ENCODE peak calls at places on chromosome 11, in six cellular contexts. F is transverse colon, H is prostate gland, Z is HCT116, P is tibial artery, O is neural progenitor cell. U is an unnamed sample.

GRCh38 chr11:15406952-15407351 is 292.2 kb downstream of the INSC start:
- DNase-seq in F (no peak), H (no peak), Z (no peak), P (no peak), O (no peak), U (no peak)

GRCh38 chr11:125476721-125477120 is 19.3 kb downstream of the FEZ1 start:
- DNase-seq in F (no peak), H (no peak), Z (no peak), P (no peak), O (no peak), U (no peak)

GRCh38 chr11:16924826-16925494 is 89.3 kb downstream of the PLEKHA7 start:
- DNase-seq in F (peak; percentile 89), H (peak; percentile 79), Z (peak; percentile 78), P (peak; percentile 67), O (peak; percentile 72), U (peak; percentile 89)

GRCh38 chr11:76652989-76653673 is 17.4 kb downstream of the LRRC32 start:
- DNase-seq in F (no peak), H (no peak), Z (no peak), P (peak; percentile 68), O (no peak), U (peak; percentile 27)

GRCh38 chr11:40514124-40514523 is 945.3 kb downstream of the LRRC4C start:
- DNase-seq in F (no peak), H (no peak), Z (no peak), P (no peak), O (no peak), U (no peak)

GRCh38 chr11:134901955-134902707 is 490.1 kb upstream of the B3GAT1 start:
- DNase-seq in F (no peak), H (no peak), Z (no peak), P (no peak), O (no peak), U (no peak)

GRCh38 chr11:10655931-10656576 is 37.5 kb downstream of the IRAG1 start:
- DNase-seq in F (no peak), H (no peak), Z (no peak), P (no peak), O (no peak), U (no peak)

GRCh38 chr11:46304605-46305004 is 27.1 kb downstream of the CREB3L1 start:
- DNase-seq in F (no peak), H (no peak), Z (no peak), P (no peak), O (no peak), U (no peak)

GRCh38 chr11:7520981-7521487 is 7.2 kb downstream of the PPFIBP2 start:
- DNase-seq in F (no peak), H (no peak), Z (no peak), P (no peak), O (no peak), U (peak; percentile 26)

GRCh38 chr11:27532652-27533325 is 26.2 kb upstream of the LIN7C start:
- DNase-seq in F (no peak), H (no peak), Z (no peak), P (no peak), O (no peak), U (no peak)

GRCh38 chr11:120740424-120740823 is 228.9 kb downstream of the GRIK4 start:
- DNase-seq in F (no peak), H (no peak), Z (no peak), P (no peak), O (no peak), U (no peak)

GRCh38 chr11:69876013-69876412 is 56.8 kb upstream of the FGF3 start:
- DNase-seq in F (peak; percentile 3), H (no peak), Z (no peak), P (peak; percentile 51), O (no peak), U (no peak)

GRCh38 chr11:13970986-13971385 is 8.5 kb downstream of the SPON1 start:
- DNase-seq in F (peak; percentile 69), H (no peak), Z (peak; percentile 24), P (no peak), O (peak; percentile 46), U (peak; percentile 76)

GRCh38 chr11:115598502-115598901 is 94.3 kb upstream of the CADM1 start:
- DNase-seq in F (no peak), H (no peak), Z (no peak), P (no peak), O (peak; percentile 58), U (no peak)

GRCh38 chr11:29448246-29448877 is 568.5 kb downstream of the KCNA4 start:
- DNase-seq in F (no peak), H (no peak), Z (peak; percentile 2), P (no peak), O (peak; percentile 52), U (no peak)

GRCh38 chr11:29564501-29564900 is 452.3 kb downstream of the KCNA4 start:
- DNase-seq in F (no peak), H (no peak), Z (no peak), P (no peak), O (no peak), U (no peak)

GRCh38 chr11:30741039-30741550 is 154.9 kb upstream of the MPPED2 start:
- DNase-seq in F (peak; percentile 29), H (no peak), Z (no peak), P (no peak), O (no peak), U (no peak)

GRCh38 chr11:3155691-3156258 is 9.3 kb downstream of the OSBPL5 start:
- DNase-seq in F (peak; percentile 6), H (no peak), Z (no peak), P (peak; percentile 66), O (no peak), U (no peak)

GRCh38 chr11:64285885-64286800 is 495 bp downstream of the GPR137 start:
- DNase-seq in F (peak; percentile 49), H (no peak), Z (no peak), P (no peak), O (peak; percentile 39), U (no peak)

GRCh38 chr11:12893787-12894672 is 115.1 kb upstream of the RASSF10 start:
- DNase-seq in F (peak; percentile 74), H (peak; percentile 44), Z (peak; percentile 15), P (peak; percentile 75), O (peak; percentile 73), U (no peak)

GRCh38 chr11:124724854-124725718 is 14.7 kb upstream of the NRGN start:
- DNase-seq in F (peak; percentile 42), H (no peak), Z (no peak), P (peak; percentile 85), O (no peak), U (peak; percentile 55)

GRCh38 chr11:112583246-112583893 is 322.7 kb upstream of the PLET1 start:
- DNase-seq in F (no peak), H (no peak), Z (no peak), P (no peak), O (no peak), U (no peak)

GRCh38 chr11:70796601-70797000 is 398.3 kb downstream of the CTTN start:
- DNase-seq in F (no peak), H (no peak), Z (peak; percentile 18), P (no peak), O (peak; percentile 16), U (no peak)

GRCh38 chr11:6742260-6742659 is 29.5 kb downstream of the OR2AG2 start:
- DNase-seq in F (no peak), H (no peak), Z (no peak), P (no peak), O (no peak), U (no peak)

GRCh38 chr11:80700386-80700785 is 1259.6 kb upstream of the TENM4 start:
- DNase-seq in F (no peak), H (no peak), Z (no peak), P (no peak), O (no peak), U (no peak)

GRCh38 chr11:4183410-4184057 is 88.9 kb downstream of the RRM1 start:
- DNase-seq in F (no peak), H (no peak), Z (no peak), P (no peak), O (no peak), U (no peak)

GRCh38 chr11:65489706-65490310 is 9.0 kb upstream of the MALAT1 start:
- DNase-seq in F (peak; percentile 52), H (no peak), Z (no peak), P (peak; percentile 79), O (peak; percentile 65), U (peak; percentile 46)

GRCh38 chr11:65491614-65492386 is 7.0 kb upstream of the MALAT1 start:
- DNase-seq in F (peak; percentile 90), H (peak; percentile 94), Z (peak; percentile 93), P (peak; percentile 96), O (peak; percentile 86), U (peak; percentile 93)

GRCh38 chr11:65492637-65493366 is 6.0 kb upstream of the MALAT1 start:
- DNase-seq in F (peak; percentile 87), H (no peak), Z (no peak), P (peak; percentile 94), O (no peak), U (peak; percentile 71)

GRCh38 chr11:65492387-65492636 is 6.5 kb upstream of the MALAT1 start:
- DNase-seq in F (no peak), H (no peak), Z (no peak), P (no peak), O (no peak), U (no peak)

DNA sequence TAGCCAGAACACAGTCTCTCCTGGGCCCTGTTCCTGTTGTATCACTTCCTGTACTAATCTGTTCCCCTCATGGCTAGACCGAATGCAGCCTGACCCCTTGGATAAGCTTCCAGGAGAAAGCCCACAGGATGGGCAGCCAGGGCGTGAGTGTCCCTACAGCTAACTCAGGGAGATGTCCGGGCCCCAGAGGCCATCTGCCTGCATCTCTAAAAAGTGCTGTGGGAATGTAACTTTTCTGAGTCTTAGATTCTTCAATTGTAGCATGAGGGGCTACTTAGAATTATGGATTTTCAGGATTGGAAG is 7.7 kb upstream of the MALAT1 start:
- DNase-seq in F (no peak), H (no peak), Z (no peak), P (no peak), O (no peak), U (peak; percentile 46)
- H3K4me1 ChIP-seq in F (peaks cover 92% of the 10 kb centered on the region), H (peaks cover 60% of the 10 kb centered on the region), Z (peaks cover 98% of the 10 kb centered on the region), P (peaks cover 90% of the 10 kb centered on the region), O (peaks cover 76% of the 10 kb centered on the region), U (peaks cover 76% of the 10 kb centered on the region)

GRCh38 chr11:61510178-61510979 is 1.8 kb downstream of the LRRC10B start:
- DNase-seq in F (no peak), H (no peak), Z (no peak), P (peak; percentile 92), O (no peak), U (no peak)

GRCh38 chr11:61505640-61506155 is 2.9 kb upstream of the LRRC10B start:
- DNase-seq in F (no peak), H (no peak), Z (no peak), P (no peak), O (no peak), U (no peak)

GRCh38 chr11:61509058-61510029 is 795 bp downstream of the LRRC10B start:
- DNase-seq in F (peak; percentile 71), H (peak; percentile 57), Z (peak; percentile 37), P (peak; percentile 81), O (peak; percentile 97), U (no peak)

GRCh38 chr11:61507012-61507768 is 1.4 kb upstream of the LRRC10B start:
- DNase-seq in F (no peak), H (no peak), Z (no peak), P (no peak), O (peak; percentile 56), U (no peak)

GRCh38 chr11:61507962-61508824 is at the start of gene LRRC10B:
- DNase-seq in F (peak; percentile 85), H (no peak), Z (peak; percentile 52), P (no peak), O (peak; percentile 96), U (peak; percentile 72)
- TF ChIP-seq CTCF in F (no peak), H (no peak), Z (no peak), P (no peak), O (peak; percentile 17), U (no peak)

GRCh38 chr11:31812392-31813241 is 1.5 kb upstream of the PAX6 start:
- DNase-seq in F (no peak), H (no peak), Z (no peak), P (no peak), O (peak; percentile 94), U (no peak)
- H3K4me1 ChIP-seq in F (peaks cover 70% of the 10 kb centered on the region), H (peaks cover 14% of the 10 kb centered on the region), Z (peaks cover 16% of the 10 kb centered on the region), P (peaks cover 81% of the 10 kb centered on the region), O (peaks cover 41% of the 10 kb centered on the region), U (peaks cover 84% of the 10 kb centered on the region)

GRCh38 chr11:62875698-62876483 is 4.8 kb upstream of the SLC3A2 start:
- DNase-seq in F (no peak), H (no peak), Z (no peak), P (no peak), O (no peak), U (no peak)
- TF ChIP-seq CTCF in F (no peak), H (no peak), Z (no peak), P (no peak), O (no peak), U (no peak)